ENCODE peak calls at places on chromosomes 13 and 19, in six cellular contexts. N is cardiac fibroblast, S is brain microvascular endothelial cell, K is bronchial epithelial cell, G is dorsolateral prefrontal cortex, R is lower lobe of right lung. F is an unnamed sample.

GRCh38 chr19:20247016-20247683 is 80.1 kb downstream of the ZNF486 start:
- DNase-seq in N (peak; percentile 34), S (no peak), K (peak; percentile 8), G (peak; percentile 82), R (no peak), F (no peak)

GRCh38 chr13:33353210-33353609 is 67.7 kb upstream of the STARD13 start:
- DNase-seq in N (no peak), S (no peak), K (no peak), G (peak; percentile 46), R (peak; percentile 82), F (no peak)

GRCh38 chr19:5049561-5049960 is 80.6 kb downstream of the KDM4B start:
- DNase-seq in N (no peak), S (no peak), K (no peak), G (no peak), R (no peak), F (no peak)

GRCh38 chr13:24274452-24274971 is 34.9 kb upstream of the C1QTNF9 start:
- DNase-seq in N (peak; percentile 9), S (no peak), K (peak; percentile 21), G (peak; percentile 58), R (no peak), F (no peak)

GRCh38 chr13:31073859-31074718 is 87.6 kb downstream of the HSPH1 start:
- DNase-seq in N (peak; percentile 50), S (peak; percentile 31), K (peak; percentile 33), G (no peak), R (no peak), F (no peak)

GRCh38 chr13:63880705-63881104 is 2465.1 kb upstream of the PCDH20 start:
- DNase-seq in N (no peak), S (no peak), K (no peak), G (no peak), R (no peak), F (no peak)

GRCh38 chr19:15935167-15935702 is 906 bp upstream of the CYP4F11 start:
- DNase-seq in N (no peak), S (no peak), K (no peak), G (no peak), R (no peak), F (no peak)

GRCh38 chr19:34888091-34888490 is 38.6 kb upstream of the ZNF30 start:
- DNase-seq in N (no peak), S (no peak), K (no peak), G (no peak), R (no peak), F (no peak)

GRCh38 chr19:4233282-4233853 is 4.0 kb downstream of the EBI3 start:
- DNase-seq in N (peak; percentile 41), S (peak; percentile 32), K (peak; percentile 4), G (peak; percentile 42), R (peak; percentile 67), F (no peak)

GRCh38 chr13:75129331-75129730 is 352.6 kb downstream of the TBC1D4 start:
- DNase-seq in N (no peak), S (no peak), K (no peak), G (no peak), R (no peak), F (peak; percentile 55)

GRCh38 chr13:28138756-28139470 is 568 bp downstream of the PAN3 start:
- DNase-seq in N (peak; percentile 89), S (peak; percentile 85), K (peak; percentile 75), G (peak; percentile 57), R (peak; percentile 92), F (peak; percentile 79)

GRCh38 chr19:33303791-33304759 is 1.7 kb upstream of the CEBPA start:
- DNase-seq in N (peak; percentile 11), S (no peak), K (no peak), G (peak; percentile 17), R (no peak), F (no peak)

GRCh38 chr19:33799507-33799906 is 2.8 kb downstream of the KCTD15 start:
- DNase-seq in N (no peak), S (no peak), K (no peak), G (no peak), R (no peak), F (no peak)

GRCh38 chr19:48926909-48927308 is 6.6 kb upstream of the DHDH start:
- DNase-seq in N (peak; percentile 98), S (peak; percentile 84), K (peak; percentile 99), G (peak; percentile 52), R (peak; percentile 70), F (peak; percentile 94)

GRCh38 chr13:99495478-99496321 is 5.6 kb upstream of the TM9SF2 start:
- DNase-seq in N (no peak), S (no peak), K (no peak), G (no peak), R (no peak), F (no peak)

GRCh38 chr19:48874309-48875135 is 2.3 kb downstream of the PPP1R15A start:
- DNase-seq in N (peak; percentile 79), S (peak; percentile 51), K (peak; percentile 74), G (no peak), R (no peak), F (no peak)

GRCh38 chr19:24177686-24178085 is 90.7 kb downstream of the ZNF254 start:
- DNase-seq in N (no peak), S (no peak), K (no peak), G (no peak), R (no peak), F (no peak)

GRCh38 chr13:29749401-29750177 is 100.8 kb downstream of the UBL3 start:
- DNase-seq in N (peak; percentile 58), S (peak; percentile 44), K (no peak), G (no peak), R (no peak), F (no peak)

GRCh38 chr13:71358218-71358617 is 508.8 kb downstream of the DACH1 start:
- DNase-seq in N (no peak), S (no peak), K (peak; percentile 95), G (no peak), R (no peak), F (no peak)

GRCh38 chr19:56258272-56258671 is 14.3 kb upstream of the EDDM13 start:
- DNase-seq in N (no peak), S (no peak), K (no peak), G (no peak), R (no peak), F (no peak)

GRCh38 chr13:45860240-45860639 is 8.7 kb upstream of the SIAH3 start:
- DNase-seq in N (no peak), S (no peak), K (no peak), G (no peak), R (no peak), F (no peak)

GRCh38 chr13:67048084-67048792 is 181.9 kb downstream of the PCDH9 start:
- DNase-seq in N (peak; percentile 84), S (peak; percentile 93), K (peak; percentile 25), G (no peak), R (no peak), F (no peak)

GRCh38 chr13:51588406-51588949 is 4.2 kb downstream of the WDFY2 start:
- DNase-seq in N (no peak), S (no peak), K (no peak), G (no peak), R (no peak), F (no peak)

GRCh38 chr13:45907501-45907900 is 55.9 kb upstream of the SIAH3 start:
- DNase-seq in N (no peak), S (no peak), K (no peak), G (no peak), R (no peak), F (no peak)

GRCh38 chr13:64778002-64778401 is 2452.1 kb downstream of the PCDH9 start:
- DNase-seq in N (no peak), S (no peak), K (no peak), G (no peak), R (no peak), F (no peak)

GRCh38 chr19:47608908-47609879 is at the start of gene BICRA:
- DNase-seq in N (peak; percentile 78), S (no peak), K (peak; percentile 41), G (peak; percentile 62), R (peak; percentile 91), F (no peak)

GRCh38 chr19:47610546-47610894 is 1.6 kb downstream of the BICRA start:
- DNase-seq in N (no peak), S (no peak), K (no peak), G (no peak), R (no peak), F (no peak)

GRCh38 chr19:47609885-47610545 is 1.1 kb downstream of the BICRA start:
- DNase-seq in N (peak; percentile 48), S (no peak), K (no peak), G (no peak), R (peak; percentile 65), F (no peak)

GRCh38 chr19:47607564-47608073 is 1.3 kb upstream of the BICRA start:
- DNase-seq in N (no peak), S (no peak), K (no peak), G (no peak), R (no peak), F (no peak)

DNA sequence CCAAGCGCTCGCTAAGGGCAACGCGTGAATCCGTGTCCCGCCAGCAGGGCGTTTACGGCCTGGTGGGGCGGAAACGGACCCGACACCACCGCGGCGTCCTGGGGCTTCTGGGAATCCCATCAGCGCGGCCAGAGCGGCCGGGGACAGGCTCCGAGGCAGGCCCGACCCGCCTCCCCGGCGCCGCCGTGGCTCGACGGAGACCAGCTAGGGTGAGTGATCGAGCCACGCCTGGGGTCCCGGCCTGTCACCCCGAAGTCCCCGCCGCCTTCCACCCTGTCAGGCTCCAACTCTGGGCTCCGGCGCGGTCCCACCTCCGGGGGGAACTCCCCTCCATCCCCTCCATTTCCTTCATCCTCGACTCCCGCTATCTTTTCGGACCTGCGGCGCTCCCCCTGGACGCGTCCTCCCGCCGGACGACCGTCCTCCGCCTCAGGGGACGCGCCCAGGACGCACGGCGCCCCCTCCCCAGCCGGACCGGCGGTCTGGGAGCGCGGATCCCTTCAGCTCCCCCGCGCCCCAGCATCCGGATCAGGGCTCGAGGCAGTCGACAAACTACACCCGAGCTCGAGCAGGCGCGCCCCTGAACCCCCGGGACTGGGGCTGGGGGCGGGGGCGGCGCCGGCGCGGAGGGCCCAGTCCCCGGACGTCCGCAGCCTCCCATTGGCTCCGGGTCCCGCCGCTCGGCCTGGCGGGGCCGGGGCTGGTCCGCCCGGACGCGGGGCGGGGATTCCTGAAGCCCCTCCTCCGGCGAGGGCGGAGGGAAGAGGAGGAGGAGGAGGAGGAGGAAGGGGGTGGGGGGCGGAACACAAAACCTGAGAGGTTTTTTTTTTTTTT is 643 bp upstream of the BICRA start:
- DNase-seq in N (peak; percentile 90), S (peak; percentile 83), K (peak; percentile 67), G (peak; percentile 76), R (peak; percentile 93), F (peak; percentile 66)
- TF ChIP-seq CTCF in N (peak; percentile 39), S (peak; percentile 60), K (peak; percentile 42), G (no peak), R (peak; percentile 43), F (peak; percentile 37)

DNA sequence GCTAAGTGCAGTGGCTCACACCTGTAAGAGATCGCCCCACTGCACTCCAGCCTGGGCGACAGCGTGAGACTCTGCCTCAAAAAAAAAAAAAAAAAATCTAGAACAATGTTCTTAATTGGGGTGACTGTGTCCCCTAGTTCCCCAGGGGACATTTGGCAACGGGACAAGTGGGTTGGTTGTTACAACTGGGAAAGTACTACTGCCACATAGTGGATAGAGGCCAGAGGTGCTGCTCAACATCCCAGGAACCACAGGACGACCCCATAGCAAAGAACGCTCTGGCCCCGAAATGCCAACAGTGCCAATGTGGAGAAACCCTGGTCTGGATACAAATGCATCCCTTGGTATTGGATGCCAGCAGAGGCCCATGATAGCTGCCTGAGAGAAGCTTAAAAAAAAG is 11.8 kb downstream of the NLRP12 start:
- DNase-seq in N (no peak), S (no peak), K (no peak), G (no peak), R (no peak), F (no peak)
- H3K4me3 ChIP-seq in N (no peak overlapping the region), S (no peak overlapping the region), K (no peak overlapping the region), G (no peak overlapping the region), R (no peak overlapping the region), F (no peak overlapping the region)

GRCh38 chr19:28727133-28727834 is 485.7 kb downstream of the UQCRFS1 start:
- DNase-seq in N (peak; percentile 39), S (no peak), K (no peak), G (no peak), R (no peak), F (no peak)
- TF ChIP-seq CTCF in N (peak; percentile 21), S (peak; percentile 58), K (no peak), G (no peak), R (peak; percentile 21), F (no peak)

GRCh38 chr19:38519168-38519567 is 85.7 kb downstream of the RYR1 start:
- DNase-seq in N (no peak), S (no peak), K (no peak), G (no peak), R (peak; percentile 41), F (no peak)
- H3K4me3 ChIP-seq in N (no peak overlapping the region), S (no peak overlapping the region), K (no peak overlapping the region), G (no peak overlapping the region), R (no peak overlapping the region), F (no peak overlapping the region)